ENCODE peak calls at places on chromosomes 6 and 20, in five cellular contexts. X, N, B, L and Y are unnamed samples.

GRCh38 chr6:31114540-31114876 is at the start of gene PSORS1C1:
- DNase-seq in X (peak), B (no peak), L (no peak), N (no peak), Y (no peak)

GRCh38 chr6:99606670-99607415 is at the start of gene PRDM13:
- DNase-seq in B (no peak), N (no peak), L (no peak), X (no peak), Y (no peak)

GRCh38 chr20:44051661-44052000 is 135.4 kb downstream of the JPH2 start:
- DNase-seq in X (peak), B (no peak), N (no peak), L (no peak), Y (no peak)

GRCh38 chr6:94501546-94501945 is 1075.8 kb upstream of the MANEA start:
- DNase-seq in L (no peak), B (no peak), N (no peak), X (no peak), Y (no peak)

GRCh38 chr20:58818585-58819285 is 32.0 kb downstream of the GNAS-AS1 start:
- DNase-seq in B (no peak), X (peak), N (no peak), L (peak), Y (no peak)

GRCh38 chr6:158654960-158655485 is 5.2 kb downstream of the SYTL3 start:
- DNase-seq in B (no peak), N (no peak), L (no peak), X (no peak), Y (no peak)

GRCh38 chr6:134077301-134077700 is 24.9 kb upstream of the SLC2A12 start:
- DNase-seq in X (no peak), B (no peak), L (no peak), N (no peak), Y (no peak)

GRCh38 chr6:43308101-43308989 is at the start of gene CRIP3:
- DNase-seq in X (peak), L (peak), B (peak), N (peak), Y (no peak)

GRCh38 chr20:51624157-51624731 is 81.7 kb upstream of the NFATC2 start:
- DNase-seq in X (peak), L (peak), N (peak), B (peak), Y (peak)

GRCh38 chr20:59804347-59804746 is 129.1 kb downstream of the SYCP2 start:
- DNase-seq in X (no peak), B (no peak), N (no peak), L (no peak), Y (no peak)

GRCh38 chr20:16732506-16733152 is 2.8 kb downstream of the SNRPB2 start:
- DNase-seq in B (no peak), N (no peak), L (no peak), X (no peak), Y (no peak)

GRCh38 chr20:496126-496696 is 33.9 kb upstream of the TBC1D20 start:
- DNase-seq in N (no peak), B (no peak), L (no peak), X (no peak), Y (no peak)

GRCh38 chr20:63138855-63139341 is 77.0 kb downstream of the YTHDF1 start:
- DNase-seq in L (no peak), B (no peak), N (no peak), X (peak), Y (no peak)

GRCh38 chr6:79152269-79152737 is 74.2 kb upstream of the PHIP start:
- DNase-seq in N (no peak), B (no peak), L (no peak), X (no peak), Y (no peak)